ENCODE peak calls at places on chromosome 18, in nine cellular contexts. One of them, this sample, is unnamed.

GRCh38 chr18:10320848-10321247 is 133.6 kb upstream of the APCDD1 start:
- DNase-seq in H1: no peak
- DNase-seq in psoas muscle: no peak
- DNase-seq in stomach: no peak
- DNase-seq in keratinocyte: no peak
- DNase-seq in GM20000: no peak
- DNase-seq in lower lobe of right lung: no peak
- DNase-seq in foreskin fibroblast: peak
- DNase-seq in nephron progenitor cell: no peak
- DNase-seq in this sample: no peak

GRCh38 chr18:43772907-43773306 is 495.6 kb upstream of the SYT4 start:
- DNase-seq in H1: no peak
- DNase-seq in psoas muscle: no peak
- DNase-seq in stomach: no peak
- DNase-seq in keratinocyte: no peak
- DNase-seq in GM20000: no peak
- DNase-seq in lower lobe of right lung: no peak
- DNase-seq in foreskin fibroblast: no peak
- DNase-seq in nephron progenitor cell: no peak
- DNase-seq in this sample: no peak

GRCh38 chr18:39611381-39612090 is 2045.9 kb upstream of the CELF4 start:
- DNase-seq in H1: no peak
- DNase-seq in psoas muscle: no peak
- DNase-seq in stomach: no peak
- DNase-seq in keratinocyte: no peak
- DNase-seq in GM20000: no peak
- DNase-seq in lower lobe of right lung: no peak
- DNase-seq in foreskin fibroblast: no peak
- DNase-seq in nephron progenitor cell: no peak
- DNase-seq in this sample: no peak

GRCh38 chr18:43486462-43486861 is 209.2 kb upstream of the SYT4 start:
- DNase-seq in H1: peak
- DNase-seq in psoas muscle: no peak
- DNase-seq in stomach: peak
- DNase-seq in keratinocyte: no peak
- DNase-seq in GM20000: no peak
- DNase-seq in lower lobe of right lung: no peak
- DNase-seq in foreskin fibroblast: no peak
- DNase-seq in nephron progenitor cell: peak
- DNase-seq in this sample: no peak

GRCh38 chr18:76426738-76427305 is 68.2 kb downstream of the ZNF516 start:
- DNase-seq in H1: peak
- DNase-seq in psoas muscle: no peak
- DNase-seq in stomach: peak
- DNase-seq in keratinocyte: no peak
- DNase-seq in GM20000: no peak
- DNase-seq in lower lobe of right lung: peak
- DNase-seq in foreskin fibroblast: no peak
- DNase-seq in nephron progenitor cell: peak
- DNase-seq in this sample: no peak

GRCh38 chr18:3794537-3795348 is 344.8 kb downstream of the TGIF1 start:
- DNase-seq in H1: no peak
- DNase-seq in psoas muscle: no peak
- DNase-seq in stomach: peak
- DNase-seq in keratinocyte: peak
- DNase-seq in GM20000: no peak
- DNase-seq in lower lobe of right lung: no peak
- DNase-seq in foreskin fibroblast: peak
- DNase-seq in nephron progenitor cell: no peak
- DNase-seq in this sample: no peak

GRCh38 chr18:51235011-51235789 is 37.7 kb upstream of the MEX3C start:
- DNase-seq in H1: no peak
- DNase-seq in psoas muscle: no peak
- DNase-seq in stomach: no peak
- DNase-seq in keratinocyte: no peak
- DNase-seq in GM20000: peak
- DNase-seq in lower lobe of right lung: no peak
- DNase-seq in foreskin fibroblast: no peak
- DNase-seq in nephron progenitor cell: no peak
- DNase-seq in this sample: no peak

GRCh38 chr18:42264467-42264866 is 309.4 kb downstream of the PIK3C3 start:
- DNase-seq in H1: no peak
- DNase-seq in psoas muscle: no peak
- DNase-seq in stomach: no peak
- DNase-seq in keratinocyte: no peak
- DNase-seq in GM20000: no peak
- DNase-seq in lower lobe of right lung: no peak
- DNase-seq in foreskin fibroblast: no peak
- DNase-seq in nephron progenitor cell: no peak
- DNase-seq in this sample: no peak

GRCh38 chr18:27695509-27695908 is 481.4 kb downstream of the CDH2 start:
- DNase-seq in H1: no peak
- DNase-seq in psoas muscle: no peak
- DNase-seq in stomach: no peak
- DNase-seq in keratinocyte: no peak
- DNase-seq in GM20000: no peak
- DNase-seq in lower lobe of right lung: no peak
- DNase-seq in foreskin fibroblast: no peak
- DNase-seq in nephron progenitor cell: no peak
- DNase-seq in this sample: no peak

GRCh38 chr18:32930695-32931301 is 158.0 kb upstream of the KLHL14 start:
- DNase-seq in H1: no peak
- DNase-seq in psoas muscle: no peak
- DNase-seq in stomach: no peak
- DNase-seq in keratinocyte: peak
- DNase-seq in GM20000: peak
- DNase-seq in lower lobe of right lung: no peak
- DNase-seq in foreskin fibroblast: no peak
- DNase-seq in nephron progenitor cell: no peak
- DNase-seq in this sample: no peak
- TF ChIP-seq CTCF in H1: no peak
- TF ChIP-seq CTCF in psoas muscle: peak
- TF ChIP-seq CTCF in stomach: peak
- TF ChIP-seq CTCF in keratinocyte: peak
- TF ChIP-seq CTCF in GM20000: peak
- TF ChIP-seq CTCF in lower lobe of right lung: peak
- TF ChIP-seq CTCF in foreskin fibroblast: peak
- TF ChIP-seq CTCF in nephron progenitor cell: peak
- TF ChIP-seq CTCF in this sample: peak

DNA sequence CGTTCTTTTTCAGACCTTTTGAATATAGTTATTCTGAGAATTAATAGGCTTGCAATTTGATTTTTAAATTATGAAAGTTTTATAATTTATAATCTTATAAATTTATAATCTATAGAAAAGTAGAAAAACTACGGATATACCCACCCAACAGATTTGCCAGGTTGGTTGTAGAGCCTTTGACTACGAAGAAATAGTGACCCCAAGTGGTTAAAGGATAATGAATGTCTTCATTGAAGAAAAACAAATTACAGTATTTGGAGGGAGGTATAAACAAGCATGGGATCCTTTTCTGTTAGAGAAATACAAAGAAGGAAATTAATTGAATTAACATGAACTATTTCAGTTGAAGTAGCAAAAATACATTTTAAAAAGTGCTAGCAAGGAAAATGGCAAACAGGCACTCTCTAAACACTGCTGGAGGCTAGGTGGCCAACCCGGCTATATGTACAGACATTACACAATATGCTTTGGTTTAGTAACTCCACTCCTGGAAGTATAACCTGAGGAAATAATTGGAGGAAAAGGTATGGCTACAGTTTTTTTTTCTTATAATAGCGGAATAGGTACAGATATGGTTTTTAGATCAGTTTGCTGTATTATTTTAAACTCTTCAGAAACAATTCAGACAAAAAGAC is 110.9 kb downstream of the MIB1 start:
- DNase-seq in H1: no peak
- DNase-seq in psoas muscle: no peak
- DNase-seq in stomach: no peak
- DNase-seq in keratinocyte: no peak
- DNase-seq in GM20000: peak
- DNase-seq in lower lobe of right lung: no peak
- DNase-seq in foreskin fibroblast: peak
- DNase-seq in nephron progenitor cell: no peak
- DNase-seq in this sample: no peak
- TF ChIP-seq CTCF in H1: no peak
- TF ChIP-seq CTCF in psoas muscle: peak
- TF ChIP-seq CTCF in stomach: no peak
- TF ChIP-seq CTCF in keratinocyte: no peak
- TF ChIP-seq CTCF in GM20000: no peak
- TF ChIP-seq CTCF in lower lobe of right lung: peak
- TF ChIP-seq CTCF in foreskin fibroblast: peak
- TF ChIP-seq CTCF in nephron progenitor cell: no peak
- TF ChIP-seq CTCF in this sample: peak

GRCh38 chr18:46518438-46518837 is 138.6 kb downstream of the LOXHD1 start:
- DNase-seq in H1: no peak
- DNase-seq in psoas muscle: no peak
- DNase-seq in stomach: no peak
- DNase-seq in keratinocyte: no peak
- DNase-seq in GM20000: no peak
- DNase-seq in lower lobe of right lung: no peak
- DNase-seq in foreskin fibroblast: no peak
- DNase-seq in nephron progenitor cell: peak
- DNase-seq in this sample: no peak
- TF ChIP-seq CTCF in H1: peak
- TF ChIP-seq CTCF in psoas muscle: peak
- TF ChIP-seq CTCF in stomach: no peak
- TF ChIP-seq CTCF in keratinocyte: peak
- TF ChIP-seq CTCF in GM20000: no peak
- TF ChIP-seq CTCF in lower lobe of right lung: no peak
- TF ChIP-seq CTCF in foreskin fibroblast: no peak
- TF ChIP-seq CTCF in nephron progenitor cell: peak
- TF ChIP-seq CTCF in this sample: peak

GRCh38 chr18:62384610-62385097 is 59.5 kb downstream of the TNFRSF11A start:
- DNase-seq in H1: peak
- DNase-seq in psoas muscle: no peak
- DNase-seq in stomach: no peak
- DNase-seq in keratinocyte: peak
- DNase-seq in GM20000: no peak
- DNase-seq in lower lobe of right lung: no peak
- DNase-seq in foreskin fibroblast: peak
- DNase-seq in nephron progenitor cell: no peak
- DNase-seq in this sample: no peak
- TF ChIP-seq CTCF in H1: no peak
- TF ChIP-seq CTCF in psoas muscle: no peak
- TF ChIP-seq CTCF in stomach: no peak
- TF ChIP-seq CTCF in keratinocyte: no peak
- TF ChIP-seq CTCF in GM20000: no peak
- TF ChIP-seq CTCF in lower lobe of right lung: no peak
- TF ChIP-seq CTCF in foreskin fibroblast: no peak
- TF ChIP-seq CTCF in nephron progenitor cell: no peak
- TF ChIP-seq CTCF in this sample: no peak

DNA sequence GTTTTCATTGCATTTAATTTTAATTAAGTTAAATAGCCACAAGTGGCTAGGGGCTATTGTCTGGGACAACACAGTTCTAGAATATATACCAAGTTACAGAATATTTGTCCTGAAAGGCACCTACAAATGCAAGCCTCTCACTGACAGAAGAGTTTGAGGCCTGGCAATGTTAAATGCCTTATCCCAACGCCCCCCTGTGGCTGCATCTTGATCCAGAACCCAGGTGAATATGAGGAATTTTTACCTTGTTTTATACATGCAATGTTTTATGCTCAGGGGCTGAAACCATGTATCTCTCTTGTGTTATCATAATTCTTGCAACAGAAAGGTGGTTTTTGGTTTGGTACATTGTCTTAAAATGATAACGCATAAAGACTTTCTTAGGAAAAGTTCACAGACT is 71.8 kb upstream of the SEC11C start:
- DNase-seq in H1: no peak
- DNase-seq in psoas muscle: no peak
- DNase-seq in stomach: peak
- DNase-seq in keratinocyte: no peak
- DNase-seq in GM20000: no peak
- DNase-seq in lower lobe of right lung: no peak
- DNase-seq in foreskin fibroblast: no peak
- DNase-seq in nephron progenitor cell: peak
- DNase-seq in this sample: no peak
- TF ChIP-seq CTCF in H1: peak
- TF ChIP-seq CTCF in psoas muscle: peak
- TF ChIP-seq CTCF in stomach: peak
- TF ChIP-seq CTCF in keratinocyte: peak
- TF ChIP-seq CTCF in GM20000: peak
- TF ChIP-seq CTCF in lower lobe of right lung: peak
- TF ChIP-seq CTCF in foreskin fibroblast: peak
- TF ChIP-seq CTCF in nephron progenitor cell: peak
- TF ChIP-seq CTCF in this sample: peak

DNA sequence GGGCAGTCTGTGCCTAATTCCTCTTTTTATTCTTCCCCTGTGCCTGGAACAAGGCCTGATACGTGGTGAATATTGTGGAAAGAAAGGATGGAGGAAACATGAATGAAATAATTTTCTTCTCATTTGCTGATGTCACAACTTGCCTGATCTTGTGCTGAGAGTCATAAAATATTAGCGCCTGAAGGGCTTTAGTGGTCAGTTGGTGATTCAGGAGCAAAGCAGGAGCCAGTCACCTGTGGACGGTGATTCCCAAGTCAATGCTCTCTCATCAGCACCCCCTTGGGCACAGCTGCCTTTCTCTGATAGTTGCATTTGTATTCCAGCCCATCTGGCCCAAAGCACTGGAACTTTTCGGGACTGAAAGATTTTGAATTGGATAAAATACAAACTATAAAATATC is 502.6 kb upstream of the RAB12 start:
- DNase-seq in H1: no peak
- DNase-seq in psoas muscle: no peak
- DNase-seq in stomach: no peak
- DNase-seq in keratinocyte: peak
- DNase-seq in GM20000: no peak
- DNase-seq in lower lobe of right lung: no peak
- DNase-seq in foreskin fibroblast: no peak
- DNase-seq in nephron progenitor cell: no peak
- DNase-seq in this sample: no peak
- TF ChIP-seq CTCF in H1: no peak
- TF ChIP-seq CTCF in psoas muscle: no peak
- TF ChIP-seq CTCF in stomach: no peak
- TF ChIP-seq CTCF in keratinocyte: no peak
- TF ChIP-seq CTCF in GM20000: no peak
- TF ChIP-seq CTCF in lower lobe of right lung: no peak
- TF ChIP-seq CTCF in foreskin fibroblast: no peak
- TF ChIP-seq CTCF in nephron progenitor cell: no peak
- TF ChIP-seq CTCF in this sample: no peak

This sample was measured in D721Med.